ENCODE peak calls at places on chromosome 19, in nine cellular contexts. U is heart left ventricle, V is foreskin keratinocyte, S is dorsolateral prefrontal cortex, E is OCI-LY7, B is uterus, C is left lung, W is body of pancreas, R is progenitor cell of endocrine pancreas. D is an unnamed sample.

GRCh38 chr19:35266904-35267817 is 1.6 kb upstream of the USF2 start:
- DNase-seq in V (no peak), U (peak; percentile 65), C (peak; percentile 49), E (peak; percentile 58), B (peak; percentile 64), S (peak; percentile 64), R (no peak), W (peak; percentile 59), D (peak; percentile 57)

GRCh38 chr19:14440049-14440448 is 6.9 kb downstream of the PKN1 start:
- DNase-seq in C (peak; percentile 90), V (no peak), W (peak; percentile 45), S (no peak), E (peak; percentile 88), R (no peak), U (peak; percentile 77), B (peak; percentile 31), D (no peak)

GRCh38 chr19:51127755-51128154 is 3.0 kb downstream of the SIGLEC9 start:
- DNase-seq in E (no peak), C (peak; percentile 69), B (no peak), R (no peak), S (no peak), U (peak; percentile 41), W (no peak), V (no peak), D (no peak)

GRCh38 chr19:19602136-19602712 is 16.3 kb downstream of the PBX4 start:
- DNase-seq in V (peak; percentile 16), U (no peak), R (no peak), S (no peak), W (no peak), B (no peak), C (no peak), E (no peak), D (no peak)

GRCh38 chr19:54523403-54523802 is 20.8 kb downstream of the LAIR2 start:
- DNase-seq in W (no peak), R (no peak), C (no peak), B (peak; percentile 31), V (no peak), S (no peak), E (no peak), U (no peak), D (no peak)

GRCh38 chr19:52217576-52217975 is 27.7 kb downstream of the PPP2R1A start:
- DNase-seq in R (no peak), U (no peak), S (no peak), E (no peak), V (peak; percentile 35), B (no peak), C (no peak), W (no peak), D (no peak)

GRCh38 chr19:32719611-32720059 is at the start of gene TDRD12:
- DNase-seq in R (no peak), E (no peak), C (no peak), B (no peak), U (no peak), W (no peak), S (no peak), V (no peak), D (no peak)

GRCh38 chr19:38046254-38047047 is 139.4 kb downstream of the SIPA1L3 start:
- DNase-seq in W (no peak), S (no peak), R (no peak), V (no peak), C (no peak), B (no peak), E (peak; percentile 86), U (no peak), D (no peak)

GRCh38 chr19:49997709-49998108 is 27.5 kb downstream of the VRK3 start:
- DNase-seq in W (peak; percentile 24), R (no peak), E (peak; percentile 68), B (no peak), S (no peak), V (peak; percentile 9), U (no peak), C (no peak), D (peak; percentile 26)

GRCh38 chr19:52566588-52566987 is 3.5 kb upstream of the ZNF701 start:
- DNase-seq in B (no peak), C (no peak), R (no peak), U (no peak), S (no peak), V (peak; percentile 84), W (no peak), E (no peak), D (no peak)

GRCh38 chr19:52527954-52528326 is 472 bp downstream of the ZNF808 start:
- DNase-seq in E (no peak), V (no peak), B (peak; percentile 20), R (no peak), W (peak; percentile 10), C (peak; percentile 40), S (no peak), U (peak; percentile 29), D (peak; percentile 45)

GRCh38 chr19:19433666-19434213 is 28.3 kb downstream of the GATAD2A start:
- DNase-seq in C (no peak), V (no peak), S (no peak), E (no peak), U (no peak), W (no peak), R (no peak), B (no peak), D (no peak)

GRCh38 chr19:391199-391557 is 17.8 kb downstream of the C2CD4C start:
- DNase-seq in E (no peak), C (no peak), W (no peak), B (no peak), S (no peak), V (no peak), R (no peak), U (no peak), D (no peak)
- TF ChIP-seq CTCF in E (no peak), C (no peak), W (no peak), B (no peak), S (no peak), V (no peak), R (no peak), U (no peak), D (no peak)

GRCh38 chr19:33950141-33950805 is 153.6 kb downstream of the KCTD15 start:
- DNase-seq in U (no peak), C (no peak), V (no peak), B (no peak), E (no peak), W (no peak), R (no peak), S (no peak), D (no peak)

GRCh38 chr19:33953023-33953422 is 156.4 kb downstream of the KCTD15 start:
- DNase-seq in S (no peak), V (no peak), W (no peak), U (no peak), E (no peak), C (no peak), B (no peak), R (no peak), D (no peak)

GRCh38 chr19:33948651-33949335 is 152.1 kb downstream of the KCTD15 start:
- DNase-seq in U (no peak), B (no peak), W (no peak), R (no peak), V (no peak), S (no peak), C (no peak), E (no peak), D (no peak)

GRCh38 chr19:33946535-33947323 is 150.1 kb downstream of the KCTD15 start:
- DNase-seq in V (no peak), B (no peak), S (no peak), C (no peak), U (no peak), W (no peak), E (no peak), R (no peak), D (no peak)

GRCh38 chr19:33947565-33947964 is 150.9 kb downstream of the KCTD15 start:
- DNase-seq in S (no peak), U (no peak), R (no peak), C (no peak), W (no peak), E (peak; percentile 3), B (no peak), V (no peak), D (no peak)
- TF ChIP-seq CTCF in S (no peak), U (no peak), R (peak; percentile 33), C (no peak), W (no peak), E (peak; percentile 59), B (no peak), V (peak; percentile 44), D (no peak)

GRCh38 chr19:42313096-42313839 is at the start of gene TMEM145:
- DNase-seq in C (no peak), V (peak; percentile 20), W (peak; percentile 77), R (peak; percentile 45), B (no peak), U (no peak), S (peak; percentile 73), E (peak; percentile 53), D (peak; percentile 79)
- TF ChIP-seq CTCF in C (no peak), V (peak; percentile 34), W (no peak), R (peak; percentile 34), B (no peak), U (no peak), S (no peak), E (peak; percentile 35), D (no peak)

GRCh38 chr19:3969435-3970312 is 1.2 kb downstream of the DAPK3 start:
- DNase-seq in W (no peak), S (no peak), C (no peak), V (peak; percentile 96), U (no peak), B (peak; percentile 61), R (peak; percentile 18), E (no peak), D (peak; percentile 32)
- TF ChIP-seq CTCF in W (no peak), S (no peak), C (no peak), V (peak; percentile 51), U (no peak), B (no peak), R (peak; percentile 16), E (peak; percentile 18), D (peak; percentile 20)

DNA sequence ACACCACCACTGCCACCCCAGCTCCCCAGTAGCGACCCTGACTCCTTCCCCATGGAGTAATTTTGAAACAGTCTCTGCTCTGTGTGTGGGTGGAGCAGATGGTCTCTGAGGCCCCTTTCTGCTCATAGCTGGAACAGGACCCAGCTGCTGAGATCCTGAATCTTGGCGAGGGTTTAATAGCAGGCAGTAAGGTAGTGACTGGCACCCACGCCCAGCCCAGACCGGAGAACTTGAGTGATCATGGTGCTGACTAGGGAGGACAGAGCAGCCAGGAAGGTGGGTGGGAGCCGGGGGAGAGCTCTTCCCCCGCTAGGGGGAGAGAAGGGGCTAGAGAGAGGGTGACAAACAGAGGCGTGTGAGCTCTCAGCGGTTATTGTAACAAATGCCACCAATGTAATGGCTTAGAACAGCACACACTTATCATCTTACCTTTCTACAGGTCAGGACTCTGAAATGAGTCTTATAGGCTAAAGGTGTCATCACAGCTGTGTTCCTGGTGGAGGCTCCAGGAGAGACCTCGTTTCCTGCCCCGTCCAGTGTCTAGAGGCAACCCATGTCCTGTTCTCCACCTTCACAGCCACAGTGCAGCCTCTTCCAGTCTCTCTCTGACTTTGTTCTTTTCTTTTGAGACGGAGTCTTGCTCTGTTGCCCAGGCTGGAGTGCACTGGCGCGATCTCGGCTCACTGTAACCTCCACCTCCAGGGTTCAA is 7.2 kb upstream of the ACER1 start:
- DNase-seq in W (no peak), B (no peak), U (no peak), V (no peak), S (no peak), C (no peak), R (no peak), E (peak; percentile 17), D (no peak)
- TF ChIP-seq CTCF in W (no peak), B (no peak), U (no peak), V (no peak), S (no peak), C (no peak), R (peak; percentile 13), E (peak; percentile 34), D (peak; percentile 12)